ENCODE peak calls at places on chromosomes 7 and 10, in nine cellular contexts. T is activated CD4-positive, alpha-beta T cell treated with anti-CD3 and anti-CD28 coated beads for 48 hours; D is RWPE1; O is anterior cingulate cortex; E is COLO829; V is right atrium auricular region; G is activated naive CD4-positive, alpha-beta T cell treated with anti-CD3 and anti-CD28 coated beads for 36 hours; X is activated T-cell treated with anti-CD3 and anti-CD28 coated beads, Interleukin-2, amount 50 U/mL, for 4 hours; L is astrocyte of the spinal cord. Z is an unnamed sample.
A peak's percentile ranks its signal among the peaks of the same experiment; 100 is the strongest.

GRCh38 chr7:27189560-27190283 is 4.7 kb upstream of the HOXA11 start:
- DNase-seq in T (no peak), D (no peak), O (no peak), E (no peak), V (no peak), G (no peak), X (no peak), L (no peak), Z (no peak)

GRCh38 chr10:86535057-86535882 is 13.7 kb upstream of the WAPL start:
- DNase-seq in T (peak; percentile 40), D (peak; percentile 80), O (no peak), E (no peak), V (peak; percentile 74), G (peak; percentile 34), X (peak; percentile 18), L (no peak), Z (no peak)

GRCh38 chr7:130972201-130972600 is 238.2 kb upstream of the KLF14 start:
- DNase-seq in T (no peak), D (no peak), O (no peak), E (no peak), V (no peak), G (no peak), X (no peak), L (no peak), Z (no peak)

GRCh38 chr7:82156168-82156567 is 287.4 kb downstream of the CACNA2D1 start:
- DNase-seq in T (no peak), D (no peak), O (no peak), E (no peak), V (no peak), G (no peak), X (no peak), L (no peak), Z (no peak)

GRCh38 chr10:49144021-49144720 is 10.3 kb upstream of the FAM170B start:
- DNase-seq in T (no peak), D (no peak), O (no peak), E (no peak), V (no peak), G (no peak), X (no peak), L (no peak), Z (no peak)

GRCh38 chr7:105678811-105679495 is 97.7 kb upstream of the EFCAB10 start:
- DNase-seq in T (peak; percentile 46), D (peak; percentile 45), O (no peak), E (no peak), V (peak; percentile 92), G (peak; percentile 60), X (no peak), L (no peak), Z (peak; percentile 18)

GRCh38 chr7:55349126-55349525 is 16.0 kb upstream of the LANCL2 start:
- DNase-seq in T (no peak), D (no peak), O (no peak), E (no peak), V (no peak), G (no peak), X (no peak), L (no peak), Z (no peak)

GRCh38 chr7:140003913-140004382 is 58.8 kb downstream of the PARP12 start:
- DNase-seq in T (peak; percentile 42), D (peak; percentile 42), O (no peak), E (peak; percentile 80), V (no peak), G (peak; percentile 40), X (no peak), L (peak; percentile 77), Z (peak; percentile 44)

GRCh38 chr10:30437039-30437781 is 3.2 kb downstream of the MAP3K8 start:
- DNase-seq in T (peak; percentile 64), D (no peak), O (no peak), E (no peak), V (no peak), G (peak; percentile 39), X (no peak), L (peak; percentile 66), Z (peak; percentile 60)

GRCh38 chr7:67738958-67739357 is 742.3 kb downstream of the TYW1 start:
- DNase-seq in T (no peak), D (peak; percentile 20), O (no peak), E (no peak), V (peak; percentile 59), G (no peak), X (no peak), L (no peak), Z (no peak)